ENCODE peak calls at places on chromosome 12, in nine cellular contexts. One of them, this sample, is unnamed.

GRCh38 chr12:120368789-120369475 is at the start of gene MSI1:
- DNase-seq in heart left ventricle: no peak
- DNase-seq in cardiac fibroblast: no peak
- DNase-seq in mesothelial cell of epicardium: peak
- DNase-seq in prostate gland: no peak
- DNase-seq in fibroblast of mammary gland: no peak
- DNase-seq in stomach: no peak
- DNase-seq in fibroblast of the aortic adventitia: no peak
- DNase-seq in WTC11: peak
- DNase-seq in this sample: no peak

GRCh38 chr12:51009038-51009437 is 17.1 kb downstream of the SLC11A2 start:
- DNase-seq in cardiac fibroblast: no peak
- DNase-seq in stomach: peak
- DNase-seq in heart left ventricle: peak
- DNase-seq in mesothelial cell of epicardium: no peak
- DNase-seq in fibroblast of the aortic adventitia: no peak
- DNase-seq in fibroblast of mammary gland: peak
- DNase-seq in prostate gland: peak
- DNase-seq in WTC11: no peak
- DNase-seq in this sample: no peak

GRCh38 chr12:132248439-132249157 is 80.8 kb downstream of the GALNT9 start:
- DNase-seq in WTC11: no peak
- DNase-seq in fibroblast of the aortic adventitia: no peak
- DNase-seq in prostate gland: no peak
- DNase-seq in heart left ventricle: no peak
- DNase-seq in mesothelial cell of epicardium: no peak
- DNase-seq in cardiac fibroblast: peak
- DNase-seq in stomach: no peak
- DNase-seq in fibroblast of mammary gland: peak
- DNase-seq in this sample: no peak

GRCh38 chr12:15151141-15152091 is 69.8 kb downstream of the RERG start:
- DNase-seq in fibroblast of the aortic adventitia: peak
- DNase-seq in stomach: no peak
- DNase-seq in mesothelial cell of epicardium: no peak
- DNase-seq in prostate gland: peak
- DNase-seq in fibroblast of mammary gland: peak
- DNase-seq in WTC11: no peak
- DNase-seq in cardiac fibroblast: peak
- DNase-seq in heart left ventricle: no peak
- DNase-seq in this sample: no peak

GRCh38 chr12:32444895-32445294 is 45.5 kb downstream of the FGD4 start:
- DNase-seq in prostate gland: no peak
- DNase-seq in WTC11: no peak
- DNase-seq in heart left ventricle: no peak
- DNase-seq in cardiac fibroblast: peak
- DNase-seq in fibroblast of mammary gland: peak
- DNase-seq in stomach: no peak
- DNase-seq in mesothelial cell of epicardium: no peak
- DNase-seq in fibroblast of the aortic adventitia: peak
- DNase-seq in this sample: peak

GRCh38 chr12:132282950-132283771 is 46.2 kb downstream of the GALNT9 start:
- DNase-seq in fibroblast of mammary gland: no peak
- DNase-seq in cardiac fibroblast: no peak
- DNase-seq in prostate gland: no peak
- DNase-seq in heart left ventricle: no peak
- DNase-seq in stomach: no peak
- DNase-seq in WTC11: peak
- DNase-seq in fibroblast of the aortic adventitia: no peak
- DNase-seq in mesothelial cell of epicardium: no peak
- DNase-seq in this sample: no peak

GRCh38 chr12:46320731-46321130 is 51.8 kb downstream of the SLC38A2 start:
- DNase-seq in cardiac fibroblast: no peak
- DNase-seq in heart left ventricle: no peak
- DNase-seq in mesothelial cell of epicardium: no peak
- DNase-seq in stomach: no peak
- DNase-seq in WTC11: no peak
- DNase-seq in prostate gland: no peak
- DNase-seq in fibroblast of the aortic adventitia: no peak
- DNase-seq in fibroblast of mammary gland: no peak
- DNase-seq in this sample: no peak

GRCh38 chr12:19648173-19648572 is 208.9 kb downstream of the AEBP2 start:
- DNase-seq in prostate gland: no peak
- DNase-seq in cardiac fibroblast: no peak
- DNase-seq in WTC11: no peak
- DNase-seq in stomach: no peak
- DNase-seq in mesothelial cell of epicardium: no peak
- DNase-seq in fibroblast of mammary gland: peak
- DNase-seq in fibroblast of the aortic adventitia: no peak
- DNase-seq in heart left ventricle: no peak
- DNase-seq in this sample: no peak

GRCh38 chr12:100254876-100255275 is 12.0 kb downstream of the DEPDC4 start:
- DNase-seq in cardiac fibroblast: peak
- DNase-seq in prostate gland: no peak
- DNase-seq in stomach: no peak
- DNase-seq in WTC11: no peak
- DNase-seq in fibroblast of mammary gland: peak
- DNase-seq in mesothelial cell of epicardium: no peak
- DNase-seq in fibroblast of the aortic adventitia: no peak
- DNase-seq in heart left ventricle: no peak
- DNase-seq in this sample: no peak

GRCh38 chr12:124732275-124733075 is 131.2 kb downstream of the SCARB1 start:
- DNase-seq in fibroblast of the aortic adventitia: peak
- DNase-seq in cardiac fibroblast: peak
- DNase-seq in mesothelial cell of epicardium: no peak
- DNase-seq in heart left ventricle: no peak
- DNase-seq in WTC11: no peak
- DNase-seq in prostate gland: no peak
- DNase-seq in stomach: no peak
- DNase-seq in fibroblast of mammary gland: no peak
- DNase-seq in this sample: no peak
- TF ChIP-seq CTCF in fibroblast of the aortic adventitia: no peak
- TF ChIP-seq CTCF in cardiac fibroblast: no peak
- TF ChIP-seq CTCF in mesothelial cell of epicardium: no peak
- TF ChIP-seq CTCF in heart left ventricle: no peak
- TF ChIP-seq CTCF in WTC11: no peak
- TF ChIP-seq CTCF in prostate gland: no peak
- TF ChIP-seq CTCF in stomach: no peak
- TF ChIP-seq CTCF in fibroblast of mammary gland: no peak
- TF ChIP-seq CTCF in this sample: no peak

GRCh38 chr12:95858451-95859343 is at the start of gene SNRPF:
- DNase-seq in WTC11: peak
- DNase-seq in mesothelial cell of epicardium: peak
- DNase-seq in heart left ventricle: peak
- DNase-seq in stomach: peak
- DNase-seq in fibroblast of the aortic adventitia: peak
- DNase-seq in fibroblast of mammary gland: peak
- DNase-seq in cardiac fibroblast: peak
- DNase-seq in prostate gland: peak
- DNase-seq in this sample: peak
- TF ChIP-seq CTCF in WTC11: no peak
- TF ChIP-seq CTCF in mesothelial cell of epicardium: no peak
- TF ChIP-seq CTCF in heart left ventricle: no peak
- TF ChIP-seq CTCF in stomach: no peak
- TF ChIP-seq CTCF in fibroblast of the aortic adventitia: no peak
- TF ChIP-seq CTCF in fibroblast of mammary gland: peak
- TF ChIP-seq CTCF in cardiac fibroblast: peak
- TF ChIP-seq CTCF in prostate gland: no peak
- TF ChIP-seq CTCF in this sample: peak

GRCh38 chr12:3123729-3124128 is 46.5 kb downstream of the TSPAN9 start:
- DNase-seq in fibroblast of the aortic adventitia: no peak
- DNase-seq in stomach: no peak
- DNase-seq in fibroblast of mammary gland: peak
- DNase-seq in prostate gland: no peak
- DNase-seq in mesothelial cell of epicardium: no peak
- DNase-seq in heart left ventricle: no peak
- DNase-seq in cardiac fibroblast: peak
- DNase-seq in WTC11: no peak
- DNase-seq in this sample: no peak

GRCh38 chr12:3125674-3126073 is 48.5 kb downstream of the TSPAN9 start:
- DNase-seq in stomach: no peak
- DNase-seq in heart left ventricle: no peak
- DNase-seq in fibroblast of mammary gland: no peak
- DNase-seq in mesothelial cell of epicardium: no peak
- DNase-seq in fibroblast of the aortic adventitia: no peak
- DNase-seq in cardiac fibroblast: no peak
- DNase-seq in prostate gland: no peak
- DNase-seq in WTC11: no peak
- DNase-seq in this sample: no peak

GRCh38 chr12:3124917-3125316 is 47.7 kb downstream of the TSPAN9 start:
- DNase-seq in mesothelial cell of epicardium: no peak
- DNase-seq in cardiac fibroblast: no peak
- DNase-seq in fibroblast of mammary gland: no peak
- DNase-seq in stomach: no peak
- DNase-seq in WTC11: no peak
- DNase-seq in prostate gland: no peak
- DNase-seq in heart left ventricle: no peak
- DNase-seq in fibroblast of the aortic adventitia: no peak
- DNase-seq in this sample: no peak

GRCh38 chr12:3120701-3121100 is 43.5 kb downstream of the TSPAN9 start:
- DNase-seq in WTC11: no peak
- DNase-seq in heart left ventricle: no peak
- DNase-seq in prostate gland: no peak
- DNase-seq in fibroblast of mammary gland: no peak
- DNase-seq in mesothelial cell of epicardium: no peak
- DNase-seq in cardiac fibroblast: no peak
- DNase-seq in fibroblast of the aortic adventitia: no peak
- DNase-seq in stomach: no peak
- DNase-seq in this sample: no peak

GRCh38 chr12:3122841-3123678 is 45.9 kb downstream of the TSPAN9 start:
- DNase-seq in fibroblast of mammary gland: peak
- DNase-seq in WTC11: peak
- DNase-seq in mesothelial cell of epicardium: no peak
- DNase-seq in heart left ventricle: peak
- DNase-seq in fibroblast of the aortic adventitia: peak
- DNase-seq in stomach: no peak
- DNase-seq in prostate gland: no peak
- DNase-seq in cardiac fibroblast: peak
- DNase-seq in this sample: no peak
- TF ChIP-seq CTCF in fibroblast of mammary gland: peak
- TF ChIP-seq CTCF in WTC11: no peak
- TF ChIP-seq CTCF in mesothelial cell of epicardium: no peak
- TF ChIP-seq CTCF in heart left ventricle: peak
- TF ChIP-seq CTCF in fibroblast of the aortic adventitia: peak
- TF ChIP-seq CTCF in stomach: no peak
- TF ChIP-seq CTCF in prostate gland: no peak
- TF ChIP-seq CTCF in cardiac fibroblast: peak
- TF ChIP-seq CTCF in this sample: peak

GRCh38 chr12:93592641-93593396 is 20.3 kb downstream of the SOCS2 start:
- DNase-seq in cardiac fibroblast: peak
- DNase-seq in prostate gland: no peak
- DNase-seq in fibroblast of the aortic adventitia: no peak
- DNase-seq in heart left ventricle: no peak
- DNase-seq in stomach: no peak
- DNase-seq in fibroblast of mammary gland: no peak
- DNase-seq in mesothelial cell of epicardium: no peak
- DNase-seq in WTC11: no peak
- DNase-seq in this sample: no peak

GRCh38 chr12:93593833-93594232 is 21.4 kb downstream of the SOCS2 start:
- DNase-seq in heart left ventricle: no peak
- DNase-seq in mesothelial cell of epicardium: no peak
- DNase-seq in WTC11: no peak
- DNase-seq in cardiac fibroblast: peak
- DNase-seq in fibroblast of mammary gland: no peak
- DNase-seq in prostate gland: no peak
- DNase-seq in fibroblast of the aortic adventitia: no peak
- DNase-seq in stomach: no peak
- DNase-seq in this sample: no peak

GRCh38 chr12:93587601-93588000 is 15.1 kb downstream of the SOCS2 start:
- DNase-seq in fibroblast of mammary gland: no peak
- DNase-seq in WTC11: no peak
- DNase-seq in fibroblast of the aortic adventitia: no peak
- DNase-seq in mesothelial cell of epicardium: no peak
- DNase-seq in stomach: no peak
- DNase-seq in prostate gland: no peak
- DNase-seq in heart left ventricle: no peak
- DNase-seq in cardiac fibroblast: no peak
- DNase-seq in this sample: no peak

GRCh38 chr12:93594766-93595165 is 22.3 kb downstream of the SOCS2 start:
- DNase-seq in cardiac fibroblast: peak
- DNase-seq in WTC11: no peak
- DNase-seq in stomach: no peak
- DNase-seq in fibroblast of mammary gland: no peak
- DNase-seq in mesothelial cell of epicardium: no peak
- DNase-seq in heart left ventricle: no peak
- DNase-seq in prostate gland: no peak
- DNase-seq in fibroblast of the aortic adventitia: no peak
- DNase-seq in this sample: no peak

GRCh38 chr12:93591137-93591868 is 18.8 kb downstream of the SOCS2 start:
- DNase-seq in heart left ventricle: peak
- DNase-seq in fibroblast of the aortic adventitia: peak
- DNase-seq in mesothelial cell of epicardium: peak
- DNase-seq in fibroblast of mammary gland: peak
- DNase-seq in cardiac fibroblast: peak
- DNase-seq in WTC11: peak
- DNase-seq in stomach: peak
- DNase-seq in prostate gland: peak
- DNase-seq in this sample: peak
- TF ChIP-seq CTCF in heart left ventricle: no peak
- TF ChIP-seq CTCF in fibroblast of the aortic adventitia: no peak
- TF ChIP-seq CTCF in mesothelial cell of epicardium: no peak
- TF ChIP-seq CTCF in fibroblast of mammary gland: no peak
- TF ChIP-seq CTCF in cardiac fibroblast: no peak
- TF ChIP-seq CTCF in WTC11: no peak
- TF ChIP-seq CTCF in stomach: no peak
- TF ChIP-seq CTCF in prostate gland: no peak
- TF ChIP-seq CTCF in this sample: no peak

GRCh38 chr12:126369487-126370463 is 1304.5 kb downstream of the AACS start:
- DNase-seq in cardiac fibroblast: peak
- DNase-seq in fibroblast of mammary gland: peak
- DNase-seq in prostate gland: no peak
- DNase-seq in mesothelial cell of epicardium: no peak
- DNase-seq in WTC11: no peak
- DNase-seq in heart left ventricle: no peak
- DNase-seq in stomach: no peak
- DNase-seq in fibroblast of the aortic adventitia: peak
- DNase-seq in this sample: peak
- TF ChIP-seq CTCF in cardiac fibroblast: peak
- TF ChIP-seq CTCF in fibroblast of mammary gland: peak
- TF ChIP-seq CTCF in prostate gland: no peak
- TF ChIP-seq CTCF in mesothelial cell of epicardium: no peak
- TF ChIP-seq CTCF in WTC11: no peak
- TF ChIP-seq CTCF in heart left ventricle: no peak
- TF ChIP-seq CTCF in stomach: no peak
- TF ChIP-seq CTCF in fibroblast of the aortic adventitia: peak
- TF ChIP-seq CTCF in this sample: peak

DNA sequence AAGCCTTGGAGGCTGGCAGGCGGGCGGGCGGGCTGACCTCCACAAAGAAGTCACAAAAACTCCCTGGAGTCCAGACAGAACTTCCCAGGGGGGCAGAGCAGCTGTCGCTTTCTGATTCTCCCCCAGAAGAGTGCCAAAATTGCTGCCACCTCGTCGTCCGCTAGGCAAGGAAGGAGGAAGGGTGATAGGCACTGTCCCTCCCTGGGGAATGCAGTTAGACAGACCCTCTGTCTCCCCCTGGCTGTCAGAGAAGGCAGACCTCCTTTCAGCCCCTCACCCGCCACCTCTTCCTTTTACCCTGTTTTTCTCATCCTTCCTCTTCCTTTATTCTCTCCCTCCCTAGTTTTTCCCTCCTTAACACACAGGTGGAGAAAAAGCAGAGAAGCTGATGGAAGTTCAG is 18.7 kb downstream of the GRIN2B start:
- DNase-seq in prostate gland: no peak
- DNase-seq in stomach: no peak
- DNase-seq in WTC11: peak
- DNase-seq in fibroblast of mammary gland: no peak
- DNase-seq in fibroblast of the aortic adventitia: no peak
- DNase-seq in cardiac fibroblast: no peak
- DNase-seq in mesothelial cell of epicardium: no peak
- DNase-seq in heart left ventricle: no peak
- DNase-seq in this sample: no peak
- TF ChIP-seq CTCF in prostate gland: no peak
- TF ChIP-seq CTCF in stomach: no peak
- TF ChIP-seq CTCF in WTC11: peak
- TF ChIP-seq CTCF in fibroblast of mammary gland: peak
- TF ChIP-seq CTCF in fibroblast of the aortic adventitia: no peak
- TF ChIP-seq CTCF in cardiac fibroblast: no peak
- TF ChIP-seq CTCF in mesothelial cell of epicardium: peak
- TF ChIP-seq CTCF in heart left ventricle: no peak
- TF ChIP-seq CTCF in this sample: no peak